ENCODE peak calls at places on chromosomes 5 and 9, in ten cellular contexts. One of them, this sample, is unnamed.

GRCh38 chr9:520315-520714 is 305.6 kb downstream of the DOCK8 start:
- DNase-seq in IMR-90: no peak
- DNase-seq in GM12865: no peak
- DNase-seq in OCI-LY7: no peak
- DNase-seq in suprapubic skin: no peak
- DNase-seq in GM12878: no peak
- DNase-seq in GM23338: no peak
- DNase-seq in HFF-Myc: no peak
- DNase-seq in GM13976: no peak
- DNase-seq in psoas muscle: no peak
- DNase-seq in this sample: no peak

GRCh38 chr5:66891184-66891925 is 295.2 kb downstream of the MAST4 start:
- DNase-seq in IMR-90: peak
- DNase-seq in GM12865: no peak
- DNase-seq in OCI-LY7: no peak
- DNase-seq in suprapubic skin: no peak
- DNase-seq in GM12878: no peak
- DNase-seq in GM23338: peak
- DNase-seq in HFF-Myc: no peak
- DNase-seq in GM13976: no peak
- DNase-seq in psoas muscle: no peak
- DNase-seq in this sample: no peak

GRCh38 chr5:93421498-93421897 is 159.5 kb downstream of the NR2F1-AS1 start:
- DNase-seq in IMR-90: no peak
- DNase-seq in GM12865: no peak
- DNase-seq in OCI-LY7: no peak
- DNase-seq in suprapubic skin: no peak
- DNase-seq in GM12878: no peak
- DNase-seq in GM23338: peak
- DNase-seq in HFF-Myc: no peak
- DNase-seq in GM13976: no peak
- DNase-seq in psoas muscle: no peak
- DNase-seq in this sample: no peak

GRCh38 chr9:109574061-109574882 is 76.2 kb upstream of the PTPN3 start:
- DNase-seq in IMR-90: peak
- DNase-seq in GM12865: peak
- DNase-seq in OCI-LY7: peak
- DNase-seq in suprapubic skin: no peak
- DNase-seq in GM12878: peak
- DNase-seq in GM23338: peak
- DNase-seq in HFF-Myc: peak
- DNase-seq in GM13976: peak
- DNase-seq in psoas muscle: no peak
- DNase-seq in this sample: no peak

GRCh38 chr5:118611332-118611945 is 376.9 kb downstream of the DTWD2 start:
- DNase-seq in IMR-90: peak
- DNase-seq in GM12865: peak
- DNase-seq in OCI-LY7: peak
- DNase-seq in suprapubic skin: no peak
- DNase-seq in GM12878: no peak
- DNase-seq in GM23338: peak
- DNase-seq in HFF-Myc: peak
- DNase-seq in GM13976: peak
- DNase-seq in psoas muscle: no peak
- DNase-seq in this sample: no peak

GRCh38 chr5:116436674-116437350 is 137.8 kb downstream of the SEMA6A start:
- DNase-seq in IMR-90: no peak
- DNase-seq in GM12865: no peak
- DNase-seq in OCI-LY7: no peak
- DNase-seq in suprapubic skin: no peak
- DNase-seq in GM12878: no peak
- DNase-seq in GM23338: no peak
- DNase-seq in HFF-Myc: no peak
- DNase-seq in GM13976: no peak
- DNase-seq in psoas muscle: no peak
- DNase-seq in this sample: no peak

GRCh38 chr9:125493861-125494554 is 213.0 kb downstream of the MAPKAP1 start:
- DNase-seq in IMR-90: peak
- DNase-seq in GM12865: no peak
- DNase-seq in OCI-LY7: no peak
- DNase-seq in suprapubic skin: no peak
- DNase-seq in GM12878: no peak
- DNase-seq in GM23338: no peak
- DNase-seq in HFF-Myc: no peak
- DNase-seq in GM13976: no peak
- DNase-seq in psoas muscle: no peak
- DNase-seq in this sample: no peak

GRCh38 chr9:71524996-71525580 is 243.2 kb downstream of the CEMIP2 start:
- DNase-seq in IMR-90: no peak
- DNase-seq in GM12865: no peak
- DNase-seq in OCI-LY7: no peak
- DNase-seq in suprapubic skin: no peak
- DNase-seq in GM12878: no peak
- DNase-seq in GM23338: no peak
- DNase-seq in HFF-Myc: no peak
- DNase-seq in GM13976: no peak
- DNase-seq in psoas muscle: no peak
- DNase-seq in this sample: no peak

GRCh38 chr9:115404311-115404710 is 286.4 kb upstream of the TNC start:
- DNase-seq in IMR-90: no peak
- DNase-seq in GM12865: no peak
- DNase-seq in OCI-LY7: no peak
- DNase-seq in suprapubic skin: no peak
- DNase-seq in GM12878: no peak
- DNase-seq in GM23338: no peak
- DNase-seq in HFF-Myc: no peak
- DNase-seq in GM13976: no peak
- DNase-seq in psoas muscle: no peak
- DNase-seq in this sample: no peak

GRCh38 chr5:179268399-179268952 is 76.8 kb downstream of the ADAMTS2 start:
- DNase-seq in IMR-90: no peak
- DNase-seq in GM12865: no peak
- DNase-seq in OCI-LY7: no peak
- DNase-seq in suprapubic skin: peak
- DNase-seq in GM12878: no peak
- DNase-seq in GM23338: no peak
- DNase-seq in HFF-Myc: no peak
- DNase-seq in GM13976: no peak
- DNase-seq in psoas muscle: peak
- DNase-seq in this sample: no peak

GRCh38 chr9:6549106-6549505 is 96.4 kb downstream of the GLDC start:
- DNase-seq in IMR-90: no peak
- DNase-seq in GM12865: no peak
- DNase-seq in OCI-LY7: no peak
- DNase-seq in suprapubic skin: no peak
- DNase-seq in GM12878: no peak
- DNase-seq in GM23338: no peak
- DNase-seq in HFF-Myc: no peak
- DNase-seq in GM13976: no peak
- DNase-seq in psoas muscle: no peak
- DNase-seq in this sample: no peak

GRCh38 chr9:126050605-126050990 is 276.0 kb upstream of the MVB12B start:
- DNase-seq in IMR-90: no peak
- DNase-seq in GM12865: no peak
- DNase-seq in OCI-LY7: no peak
- DNase-seq in suprapubic skin: no peak
- DNase-seq in GM12878: no peak
- DNase-seq in GM23338: no peak
- DNase-seq in HFF-Myc: no peak
- DNase-seq in GM13976: no peak
- DNase-seq in psoas muscle: no peak
- DNase-seq in this sample: no peak

GRCh38 chr5:110441035-110441434 is 285.4 kb downstream of the TMEM232 start:
- DNase-seq in IMR-90: peak
- DNase-seq in GM12865: peak
- DNase-seq in OCI-LY7: peak
- DNase-seq in suprapubic skin: no peak
- DNase-seq in GM12878: no peak
- DNase-seq in GM23338: peak
- DNase-seq in HFF-Myc: no peak
- DNase-seq in GM13976: no peak
- DNase-seq in psoas muscle: no peak
- DNase-seq in this sample: no peak

GRCh38 chr5:119811443-119811842 is 182.1 kb downstream of the FAM170A start:
- DNase-seq in IMR-90: no peak
- DNase-seq in GM12865: no peak
- DNase-seq in OCI-LY7: no peak
- DNase-seq in suprapubic skin: no peak
- DNase-seq in GM12878: no peak
- DNase-seq in GM23338: peak
- DNase-seq in HFF-Myc: no peak
- DNase-seq in GM13976: no peak
- DNase-seq in psoas muscle: no peak
- DNase-seq in this sample: no peak
- TF ChIP-seq CTCF in IMR-90: no peak
- TF ChIP-seq CTCF in GM12865: no peak
- TF ChIP-seq CTCF in OCI-LY7: no peak
- TF ChIP-seq CTCF in suprapubic skin: no peak
- TF ChIP-seq CTCF in GM12878: no peak
- TF ChIP-seq CTCF in GM23338: no peak
- TF ChIP-seq CTCF in HFF-Myc: no peak
- TF ChIP-seq CTCF in GM13976: no peak
- TF ChIP-seq CTCF in psoas muscle: no peak
- TF ChIP-seq CTCF in this sample: no peak

DNA sequence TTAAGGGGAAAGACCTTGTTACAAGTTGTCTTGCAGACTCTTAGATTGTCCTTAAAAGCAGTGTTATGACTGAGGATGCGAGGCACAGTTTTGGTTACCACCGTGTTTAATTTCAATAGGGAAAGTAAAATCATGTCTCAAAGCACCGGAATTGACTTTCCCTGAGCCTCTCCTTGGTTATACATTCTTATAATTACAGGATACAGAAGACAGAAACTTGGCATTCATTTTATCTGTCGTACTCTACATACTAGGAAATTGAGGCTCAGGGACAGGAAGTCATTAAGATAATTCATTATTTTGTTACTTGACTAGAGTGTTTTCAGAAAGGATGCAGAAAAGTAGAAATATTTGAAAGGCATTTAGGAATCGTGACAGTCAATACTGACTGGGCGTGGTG is 54.0 kb upstream of the SPATA31D4 start:
- DNase-seq in IMR-90: no peak
- DNase-seq in GM12865: no peak
- DNase-seq in OCI-LY7: no peak
- DNase-seq in suprapubic skin: no peak
- DNase-seq in GM12878: no peak
- DNase-seq in GM23338: no peak
- DNase-seq in HFF-Myc: no peak
- DNase-seq in GM13976: no peak
- DNase-seq in psoas muscle: no peak
- DNase-seq in this sample: no peak
- TF ChIP-seq CTCF in IMR-90: no peak
- TF ChIP-seq CTCF in GM12865: no peak
- TF ChIP-seq CTCF in OCI-LY7: no peak
- TF ChIP-seq CTCF in suprapubic skin: no peak
- TF ChIP-seq CTCF in GM12878: no peak
- TF ChIP-seq CTCF in GM23338: no peak
- TF ChIP-seq CTCF in HFF-Myc: no peak
- TF ChIP-seq CTCF in GM13976: no peak
- TF ChIP-seq CTCF in psoas muscle: no peak
- TF ChIP-seq CTCF in this sample: no peak

GRCh38 chr5:54184797-54185196 is 125.6 kb downstream of the ARL15 start:
- DNase-seq in IMR-90: no peak
- DNase-seq in GM12865: no peak
- DNase-seq in OCI-LY7: no peak
- DNase-seq in suprapubic skin: no peak
- DNase-seq in GM12878: no peak
- DNase-seq in GM23338: no peak
- DNase-seq in HFF-Myc: no peak
- DNase-seq in GM13976: no peak
- DNase-seq in psoas muscle: no peak
- DNase-seq in this sample: no peak

GRCh38 chr5:54186108-54186507 is 124.3 kb downstream of the ARL15 start:
- DNase-seq in IMR-90: no peak
- DNase-seq in GM12865: no peak
- DNase-seq in OCI-LY7: no peak
- DNase-seq in suprapubic skin: no peak
- DNase-seq in GM12878: no peak
- DNase-seq in GM23338: no peak
- DNase-seq in HFF-Myc: no peak
- DNase-seq in GM13976: no peak
- DNase-seq in psoas muscle: no peak
- DNase-seq in this sample: no peak

GRCh38 chr5:54187694-54188093 is 122.7 kb downstream of the ARL15 start:
- DNase-seq in IMR-90: no peak
- DNase-seq in GM12865: no peak
- DNase-seq in OCI-LY7: no peak
- DNase-seq in suprapubic skin: no peak
- DNase-seq in GM12878: no peak
- DNase-seq in GM23338: no peak
- DNase-seq in HFF-Myc: no peak
- DNase-seq in GM13976: no peak
- DNase-seq in psoas muscle: no peak
- DNase-seq in this sample: no peak

DNA sequence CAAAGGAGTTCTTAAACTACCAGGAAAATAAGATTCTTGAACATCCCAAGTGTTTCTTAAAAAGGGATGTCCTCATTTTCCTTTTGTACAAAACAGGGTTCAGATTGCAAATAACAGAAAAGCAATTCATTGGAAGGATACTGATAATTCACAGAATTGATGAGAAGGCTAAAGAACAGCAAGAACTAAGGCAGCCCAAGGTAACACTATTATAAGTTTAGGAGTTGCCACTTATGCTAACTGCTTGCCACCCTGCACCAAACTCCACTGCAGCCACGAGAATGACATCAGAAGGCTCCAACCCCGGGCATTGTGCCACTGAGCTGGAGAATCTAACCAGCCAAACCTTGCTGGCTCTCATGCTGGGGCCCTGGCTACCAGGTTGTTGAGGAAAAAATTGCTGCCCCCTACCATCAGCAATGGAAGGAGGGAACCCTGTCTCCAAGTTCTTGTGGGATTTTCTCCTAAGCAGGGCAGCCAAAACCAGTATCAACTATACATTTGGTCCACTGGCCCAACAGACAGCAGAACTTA is 123.4 kb downstream of the ARL15 start:
- DNase-seq in IMR-90: no peak
- DNase-seq in GM12865: no peak
- DNase-seq in OCI-LY7: no peak
- DNase-seq in suprapubic skin: no peak
- DNase-seq in GM12878: no peak
- DNase-seq in GM23338: peak
- DNase-seq in HFF-Myc: no peak
- DNase-seq in GM13976: no peak
- DNase-seq in psoas muscle: no peak
- DNase-seq in this sample: no peak
- TF ChIP-seq CTCF in IMR-90: no peak
- TF ChIP-seq CTCF in GM12865: no peak
- TF ChIP-seq CTCF in OCI-LY7: no peak
- TF ChIP-seq CTCF in suprapubic skin: no peak
- TF ChIP-seq CTCF in GM12878: no peak
- TF ChIP-seq CTCF in GM23338: no peak
- TF ChIP-seq CTCF in HFF-Myc: no peak
- TF ChIP-seq CTCF in GM13976: no peak
- TF ChIP-seq CTCF in psoas muscle: no peak
- TF ChIP-seq CTCF in this sample: no peak

DNA sequence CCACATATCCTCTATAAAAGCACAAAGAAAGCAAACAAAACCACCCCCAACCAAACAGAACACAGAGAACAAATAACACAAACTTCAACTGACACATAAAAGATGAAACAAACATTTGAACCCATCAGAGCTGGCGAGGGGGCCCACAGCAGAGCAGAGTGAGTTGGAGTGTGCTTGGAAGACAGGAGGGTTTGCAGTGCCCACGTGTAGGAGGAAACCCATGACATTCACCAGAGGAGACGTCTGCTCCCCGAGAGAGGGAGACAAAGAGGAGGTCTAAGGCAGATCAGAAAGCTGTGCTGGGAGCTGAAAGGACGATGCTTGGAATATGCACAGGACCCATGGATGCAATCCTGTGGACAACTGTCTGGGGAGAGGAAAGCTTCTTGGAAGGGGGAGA is 27.0 kb downstream of the MRPL36 start:
- DNase-seq in IMR-90: peak
- DNase-seq in GM12865: peak
- DNase-seq in OCI-LY7: peak
- DNase-seq in suprapubic skin: no peak
- DNase-seq in GM12878: no peak
- DNase-seq in GM23338: no peak
- DNase-seq in HFF-Myc: no peak
- DNase-seq in GM13976: no peak
- DNase-seq in psoas muscle: no peak
- DNase-seq in this sample: no peak
- TF ChIP-seq CTCF in IMR-90: peak
- TF ChIP-seq CTCF in GM12865: peak
- TF ChIP-seq CTCF in OCI-LY7: peak
- TF ChIP-seq CTCF in suprapubic skin: no peak
- TF ChIP-seq CTCF in GM12878: peak
- TF ChIP-seq CTCF in GM23338: peak
- TF ChIP-seq CTCF in HFF-Myc: peak
- TF ChIP-seq CTCF in GM13976: peak
- TF ChIP-seq CTCF in psoas muscle: no peak
- TF ChIP-seq CTCF in this sample: no peak

This sample was measured in mesothelial cell of epicardium.